ENCODE peak calls at places on chromosome 1, in six cellular contexts. One of them, this sample, is unnamed.

GRCh38 chr1:81801834-81802531 is 1.2 kb downstream of the ADGRL2 start:
- DNase-seq in HCT116: no peak
- DNase-seq in GM12878: no peak
- DNase-seq in K562: no peak
- DNase-seq in HepG2: no peak
- DNase-seq in H1: peak
- DNase-seq in this sample: peak

GRCh38 chr1:113903496-113904291 is 905 bp downstream of the AP4B1 start:
- DNase-seq in HCT116: no peak
- DNase-seq in GM12878: peak
- DNase-seq in K562: peak
- DNase-seq in HepG2: no peak
- DNase-seq in H1: no peak
- DNase-seq in this sample: no peak

GRCh38 chr1:201525196-201525778 is 13.6 kb upstream of the NAV1 start:
- DNase-seq in HCT116: no peak
- DNase-seq in GM12878: no peak
- DNase-seq in K562: no peak
- DNase-seq in HepG2: no peak
- DNase-seq in H1: no peak
- DNase-seq in this sample: no peak

GRCh38 chr1:70685300-70686286 is 274.5 kb downstream of the CTH start:
- DNase-seq in HCT116: peak
- DNase-seq in GM12878: peak
- DNase-seq in K562: peak
- DNase-seq in HepG2: peak
- DNase-seq in H1: peak
- DNase-seq in this sample: peak

GRCh38 chr1:88731475-88731874 is 47.4 kb downstream of the PKN2 start:
- DNase-seq in HCT116: no peak
- DNase-seq in GM12878: no peak
- DNase-seq in K562: no peak
- DNase-seq in HepG2: no peak
- DNase-seq in H1: no peak
- DNase-seq in this sample: no peak

GRCh38 chr1:9792156-9793042 is 31.4 kb downstream of the CLSTN1 start:
- DNase-seq in HCT116: no peak
- DNase-seq in GM12878: no peak
- DNase-seq in K562: no peak
- DNase-seq in HepG2: no peak
- DNase-seq in H1: peak
- DNase-seq in this sample: peak

GRCh38 chr1:83889707-83890106 is 109.2 kb downstream of the TTLL7 start:
- DNase-seq in HCT116: no peak
- DNase-seq in GM12878: no peak
- DNase-seq in K562: no peak
- DNase-seq in HepG2: no peak
- DNase-seq in H1: no peak
- DNase-seq in this sample: peak

GRCh38 chr1:174584071-174584470 is 136.3 kb downstream of the GPR52 start:
- DNase-seq in HCT116: no peak
- DNase-seq in GM12878: no peak
- DNase-seq in K562: no peak
- DNase-seq in HepG2: no peak
- DNase-seq in H1: no peak
- DNase-seq in this sample: no peak

DNA sequence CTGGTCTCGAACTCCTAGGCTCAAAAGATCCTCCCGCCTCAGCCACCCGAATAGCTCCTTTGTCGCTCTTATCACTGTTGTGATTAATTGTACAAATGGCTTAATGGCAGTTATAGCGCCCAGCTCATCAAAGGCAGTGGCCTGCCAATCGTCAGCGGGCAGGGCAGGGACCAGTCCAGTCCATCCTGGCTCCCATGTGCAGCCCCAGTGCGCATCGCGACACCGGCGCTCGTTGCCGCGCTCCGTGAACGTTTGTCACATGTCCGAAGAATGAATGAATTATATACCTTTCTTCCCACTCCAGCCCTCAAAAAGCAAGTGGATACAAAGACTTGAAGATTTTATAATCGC is 18.4 kb downstream of the MTX1 start:
- DNase-seq in HCT116: no peak
- DNase-seq in GM12878: no peak
- DNase-seq in K562: peak
- DNase-seq in HepG2: peak
- DNase-seq in H1: peak
- DNase-seq in this sample: no peak
- TF ChIP-seq ZNF274 in HCT116: no peak
- TF ChIP-seq ZNF274 in GM12878: no peak
- TF ChIP-seq ZNF274 in K562: no peak
- TF ChIP-seq ZNF274 in HepG2: peak
- TF ChIP-seq ZNF274 in H1: no peak
- TF ChIP-seq ZNF274 in this sample: no peak

GRCh38 chr1:17496419-17496818 is 43.1 kb upstream of the ARHGEF10L start:
- DNase-seq in HCT116: no peak
- DNase-seq in GM12878: no peak
- DNase-seq in K562: no peak
- DNase-seq in HepG2: no peak
- DNase-seq in H1: no peak
- DNase-seq in this sample: no peak

GRCh38 chr1:17498214-17498613 is 41.3 kb upstream of the ARHGEF10L start:
- DNase-seq in HCT116: no peak
- DNase-seq in GM12878: no peak
- DNase-seq in K562: no peak
- DNase-seq in HepG2: peak
- DNase-seq in H1: no peak
- DNase-seq in this sample: no peak

GRCh38 chr1:17488977-17489739 is 49.7 kb upstream of the RCC2 start:
- DNase-seq in HCT116: no peak
- DNase-seq in GM12878: no peak
- DNase-seq in K562: peak
- DNase-seq in HepG2: no peak
- DNase-seq in H1: no peak
- DNase-seq in this sample: no peak

GRCh38 chr1:17494114-17494729 is 45.3 kb upstream of the ARHGEF10L start:
- DNase-seq in HCT116: peak
- DNase-seq in GM12878: peak
- DNase-seq in K562: peak
- DNase-seq in HepG2: peak
- DNase-seq in H1: peak
- DNase-seq in this sample: peak
- TF ChIP-seq ZNF274 in HCT116: no peak
- TF ChIP-seq ZNF274 in GM12878: no peak
- TF ChIP-seq ZNF274 in K562: no peak
- TF ChIP-seq ZNF274 in HepG2: no peak
- TF ChIP-seq ZNF274 in H1: no peak
- TF ChIP-seq ZNF274 in this sample: no peak

GRCh38 chr1:222880586-222880985 is 65.7 kb downstream of the DISP1 start:
- DNase-seq in HCT116: peak
- DNase-seq in GM12878: no peak
- DNase-seq in K562: no peak
- DNase-seq in HepG2: no peak
- DNase-seq in H1: no peak
- DNase-seq in this sample: no peak
- TF ChIP-seq ZNF274 in HCT116: no peak
- TF ChIP-seq ZNF274 in GM12878: no peak
- TF ChIP-seq ZNF274 in K562: no peak
- TF ChIP-seq ZNF274 in HepG2: no peak
- TF ChIP-seq ZNF274 in H1: no peak
- TF ChIP-seq ZNF274 in this sample: no peak

GRCh38 chr1:6572653-6573383 is 7.0 kb upstream of the ZBTB48 start:
- DNase-seq in HCT116: no peak
- DNase-seq in GM12878: no peak
- DNase-seq in K562: no peak
- DNase-seq in HepG2: peak
- DNase-seq in H1: no peak
- DNase-seq in this sample: no peak

GRCh38 chr1:6574025-6574620 is 5.7 kb upstream of the ZBTB48 start:
- DNase-seq in HCT116: no peak
- DNase-seq in GM12878: no peak
- DNase-seq in K562: no peak
- DNase-seq in HepG2: no peak
- DNase-seq in H1: no peak
- DNase-seq in this sample: no peak

GRCh38 chr1:6569033-6569432 is 10.8 kb upstream of the ZBTB48 start:
- DNase-seq in HCT116: no peak
- DNase-seq in GM12878: no peak
- DNase-seq in K562: no peak
- DNase-seq in HepG2: no peak
- DNase-seq in H1: no peak
- DNase-seq in this sample: no peak

GRCh38 chr1:6570987-6571386 is 8.8 kb upstream of the ZBTB48 start:
- DNase-seq in HCT116: no peak
- DNase-seq in GM12878: no peak
- DNase-seq in K562: no peak
- DNase-seq in HepG2: no peak
- DNase-seq in H1: no peak
- DNase-seq in this sample: no peak

GRCh38 chr1:6570066-6570465 is 9.7 kb upstream of the ZBTB48 start:
- DNase-seq in HCT116: no peak
- DNase-seq in GM12878: no peak
- DNase-seq in K562: no peak
- DNase-seq in HepG2: no peak
- DNase-seq in H1: no peak
- DNase-seq in this sample: no peak
- TF ChIP-seq ZNF274 in HCT116: no peak
- TF ChIP-seq ZNF274 in GM12878: no peak
- TF ChIP-seq ZNF274 in K562: no peak
- TF ChIP-seq ZNF274 in HepG2: no peak
- TF ChIP-seq ZNF274 in H1: no peak
- TF ChIP-seq ZNF274 in this sample: no peak

GRCh38 chr1:234918216-234918841 is 210.3 kb downstream of the TOMM20 start:
- DNase-seq in HCT116: no peak
- DNase-seq in GM12878: no peak
- DNase-seq in K562: no peak
- DNase-seq in HepG2: no peak
- DNase-seq in H1: no peak
- DNase-seq in this sample: no peak
- TF ChIP-seq ZNF274 in HCT116: no peak
- TF ChIP-seq ZNF274 in GM12878: no peak
- TF ChIP-seq ZNF274 in K562: no peak
- TF ChIP-seq ZNF274 in HepG2: no peak
- TF ChIP-seq ZNF274 in H1: no peak
- TF ChIP-seq ZNF274 in this sample: no peak

GRCh38 chr1:21254335-21254951 is 35.8 kb downstream of the ECE1 start:
- DNase-seq in HCT116: no peak
- DNase-seq in GM12878: no peak
- DNase-seq in K562: no peak
- DNase-seq in HepG2: no peak
- DNase-seq in H1: no peak
- DNase-seq in this sample: no peak
- TF ChIP-seq ZNF274 in HCT116: no peak
- TF ChIP-seq ZNF274 in GM12878: no peak
- TF ChIP-seq ZNF274 in K562: no peak
- TF ChIP-seq ZNF274 in HepG2: no peak
- TF ChIP-seq ZNF274 in H1: no peak
- TF ChIP-seq ZNF274 in this sample: no peak

GRCh38 chr1:43019226-43019625 is 60.6 kb upstream of the SLC2A1 start:
- DNase-seq in HCT116: no peak
- DNase-seq in GM12878: no peak
- DNase-seq in K562: no peak
- DNase-seq in HepG2: no peak
- DNase-seq in H1: no peak
- DNase-seq in this sample: no peak
- TF ChIP-seq ZNF274 in HCT116: no peak
- TF ChIP-seq ZNF274 in GM12878: no peak
- TF ChIP-seq ZNF274 in K562: no peak
- TF ChIP-seq ZNF274 in HepG2: no peak
- TF ChIP-seq ZNF274 in H1: no peak
- TF ChIP-seq ZNF274 in this sample: no peak

DNA sequence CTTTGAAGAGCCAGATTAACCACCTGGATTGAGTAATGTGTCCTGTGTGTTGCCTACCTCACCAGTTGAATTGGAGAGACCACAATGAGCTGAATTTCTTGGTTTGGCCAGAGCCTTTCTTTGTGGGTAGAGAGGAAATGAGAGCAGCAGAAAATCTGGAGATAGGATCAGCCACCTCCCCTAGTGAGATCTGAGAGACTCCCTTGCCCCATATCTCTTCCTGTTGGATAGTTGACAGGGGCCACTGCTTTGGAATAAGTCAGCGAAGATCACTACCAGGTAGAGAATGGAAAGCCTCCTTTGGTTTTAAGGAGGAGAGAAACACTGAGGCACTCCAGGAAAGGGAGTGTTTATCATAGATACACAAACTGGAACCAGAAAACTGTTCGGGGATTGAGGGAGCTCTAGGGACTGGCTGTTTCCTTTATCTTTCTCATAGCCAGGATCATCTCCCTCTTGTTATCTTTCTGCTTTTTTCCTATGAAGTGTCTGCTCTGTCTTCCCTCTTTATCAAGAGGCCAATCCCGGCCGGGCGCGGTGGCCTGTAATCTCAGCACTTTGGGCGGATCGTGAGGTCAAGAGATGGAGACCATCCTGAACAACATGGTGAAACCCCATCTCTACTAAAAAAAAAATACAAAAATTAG is 21.3 kb upstream of the ZNF326 start:
- DNase-seq in HCT116: no peak
- DNase-seq in GM12878: no peak
- DNase-seq in K562: peak
- DNase-seq in HepG2: no peak
- DNase-seq in H1: no peak
- DNase-seq in this sample: no peak
- TF ChIP-seq ZNF274 in HCT116: no peak
- TF ChIP-seq ZNF274 in GM12878: no peak
- TF ChIP-seq ZNF274 in K562: no peak
- TF ChIP-seq ZNF274 in HepG2: no peak
- TF ChIP-seq ZNF274 in H1: no peak
- TF ChIP-seq ZNF274 in this sample: no peak

GRCh38 chr1:26413031-26413430 is 2.4 kb downstream of the LIN28A start:
- DNase-seq in HCT116: no peak
- DNase-seq in GM12878: no peak
- DNase-seq in K562: no peak
- DNase-seq in HepG2: no peak
- DNase-seq in H1: no peak
- DNase-seq in this sample: no peak
- TF ChIP-seq ZNF274 in HCT116: no peak
- TF ChIP-seq ZNF274 in GM12878: no peak
- TF ChIP-seq ZNF274 in K562: no peak
- TF ChIP-seq ZNF274 in HepG2: no peak
- TF ChIP-seq ZNF274 in H1: no peak
- TF ChIP-seq ZNF274 in this sample: no peak

GRCh38 chr1:75668813-75669212 is 55.7 kb upstream of the ACADM start:
- DNase-seq in HCT116: no peak
- DNase-seq in GM12878: no peak
- DNase-seq in K562: no peak
- DNase-seq in HepG2: no peak
- DNase-seq in H1: no peak
- DNase-seq in this sample: no peak
- TF ChIP-seq ZNF274 in HCT116: no peak
- TF ChIP-seq ZNF274 in GM12878: no peak
- TF ChIP-seq ZNF274 in K562: no peak
- TF ChIP-seq ZNF274 in HepG2: no peak
- TF ChIP-seq ZNF274 in H1: no peak
- TF ChIP-seq ZNF274 in this sample: no peak

This sample was measured in NT2/D1.